ENCODE peak calls at places on chromosomes 1 and 21, in seven cellular contexts. G is body of pancreas; M is stimulated activated CD4-positive, alpha-beta T cell treated with anti-CD3 and anti-CD28 coated beads, Interleukin-4, amount 100 ng/mL, for 1 hour; D is BE2C; F is HAP-1; C is germinal center; O is AG09319. Y is an unnamed sample.

GRCh38 chr1:41511239-41511540 is 26.7 kb upstream of the EDN2 start:
- DNase-seq in G (no peak), M (no peak), D (no peak), F (no peak), C (no peak), O (no peak), Y (no peak)

GRCh38 chr1:65174585-65174984 is 26.6 kb downstream of the AK4 start:
- DNase-seq in G (peak), M (no peak), D (no peak), F (no peak), C (no peak), O (peak), Y (peak)

GRCh38 chr1:169623132-169623926 is 6.6 kb downstream of the SELP start:
- DNase-seq in G (no peak), M (no peak), D (no peak), F (no peak), C (no peak), O (no peak), Y (no peak)

GRCh38 chr1:61851849-61852692 is 109.8 kb downstream of the PATJ start:
- DNase-seq in G (peak), M (no peak), D (no peak), F (peak), C (peak), O (peak), Y (peak)

GRCh38 chr1:61083014-61083798 is 845 bp downstream of the NFIA start:
- DNase-seq in G (no peak), M (peak), D (peak), F (peak), C (peak), O (no peak), Y (peak)

GRCh38 chr1:99580451-99580850 is 65.5 kb upstream of the PALMD start:
- DNase-seq in G (no peak), M (no peak), D (no peak), F (no peak), C (no peak), O (no peak), Y (peak)

GRCh38 chr1:22978299-22978698 is 5.6 kb upstream of the LACTBL1 start:
- DNase-seq in G (no peak), M (no peak), D (no peak), F (no peak), C (no peak), O (no peak), Y (no peak)

GRCh38 chr1:58572691-58573090 is 4.4 kb downstream of the TACSTD2 start:
- DNase-seq in G (peak), M (no peak), D (no peak), F (no peak), C (no peak), O (no peak), Y (no peak)

GRCh38 chr1:221708987-221709386 is 32.9 kb downstream of the DUSP10 start:
- DNase-seq in G (peak), M (no peak), D (peak), F (no peak), C (peak), O (no peak), Y (peak)

GRCh38 chr1:2542262-2542915 is 12.3 kb upstream of the HES5 start:
- DNase-seq in G (no peak), M (no peak), D (no peak), F (no peak), C (no peak), O (no peak), Y (no peak)

GRCh38 chr1:110164951-110165350 is 14.7 kb downstream of the SLC6A17 start:
- DNase-seq in G (no peak), M (no peak), D (peak), F (no peak), C (no peak), O (no peak), Y (no peak)

GRCh38 chr1:109255097-109255651 is 5.8 kb downstream of the CELSR2 start:
- DNase-seq in G (no peak), M (no peak), D (peak), F (peak), C (no peak), O (no peak), Y (peak)

GRCh38 chr1:117796226-117796625 is 133.2 kb downstream of the GDAP2 start:
- DNase-seq in G (no peak), M (no peak), D (no peak), F (no peak), C (no peak), O (no peak), Y (no peak)

GRCh38 chr1:12001996-12002493 is 17.3 kb upstream of the MIIP start:
- DNase-seq in G (no peak), M (no peak), D (no peak), F (no peak), C (no peak), O (no peak), Y (no peak)

GRCh38 chr1:231885209-231885854 is 258.7 kb downstream of the DISC1 start:
- DNase-seq in G (no peak), M (no peak), D (no peak), F (no peak), C (no peak), O (no peak), Y (no peak)

GRCh38 chr1:218425647-218426342 is 80.7 kb downstream of the TGFB2 start:
- DNase-seq in G (no peak), M (no peak), D (no peak), F (no peak), C (no peak), O (peak), Y (no peak)

GRCh38 chr1:32666866-32667566 is 16.0 kb downstream of the RBBP4 start:
- DNase-seq in G (no peak), M (no peak), D (no peak), F (no peak), C (no peak), O (no peak), Y (no peak)

GRCh38 chr21:38170283-38170682 is 86.5 kb upstream of the KCNJ15 start:
- DNase-seq in G (no peak), M (no peak), D (no peak), F (no peak), C (no peak), O (no peak), Y (no peak)

GRCh38 chr1:110393691-110394564 is 3.1 kb upstream of the SLC16A4 start:
- DNase-seq in G (no peak), M (no peak), D (no peak), F (no peak), C (no peak), O (no peak), Y (no peak)

GRCh38 chr1:24325587-24326449 is 6.7 kb downstream of the GRHL3 start:
- DNase-seq in G (no peak), M (no peak), D (no peak), F (no peak), C (no peak), O (no peak), Y (no peak)

GRCh38 chr1:61270761-61271411 is 188.5 kb downstream of the NFIA start:
- DNase-seq in G (no peak), M (no peak), D (no peak), F (no peak), C (no peak), O (no peak), Y (no peak)

GRCh38 chr1:29121951-29122661 is 1.6 kb downstream of the TMEM200B start:
- DNase-seq in G (no peak), M (peak), D (no peak), F (no peak), C (no peak), O (no peak), Y (no peak)

GRCh38 chr1:51679435-51679834 is 62.5 kb downstream of the OSBPL9 start:
- DNase-seq in G (no peak), M (no peak), D (no peak), F (no peak), C (no peak), O (no peak), Y (no peak)

GRCh38 chr1:41673355-41673754 is 188.9 kb upstream of the EDN2 start:
- DNase-seq in G (no peak), M (no peak), D (no peak), F (no peak), C (peak), O (no peak), Y (no peak)

GRCh38 chr1:114345930-114346479 is 165.0 kb downstream of the TRIM33 start:
- DNase-seq in G (peak), M (no peak), D (peak), F (no peak), C (peak), O (no peak), Y (no peak)

GRCh38 chr1:15428815-15429435 is 9.3 kb upstream of the CTRC start:
- DNase-seq in G (no peak), M (no peak), D (no peak), F (no peak), C (no peak), O (no peak), Y (no peak)

Y was measured in NCI-H1694 treated with DMSO at 0.1 percent for 48 hours.